ENCODE peak calls at places on chromosomes 6 and 20, in five cellular contexts. N, H, B, U and O are unnamed samples. For H3K4me1 and H3F3A, the result is how much of the 10 kb centered on the place peaks cover.

GRCh38 chr6:156601821-156602301 is 175.3 kb upstream of the ARID1B start:
- DNase-seq in H (no peak), U (no peak), N (no peak), B (peak), O (no peak)

GRCh38 chr20:5342031-5342430 is 25.3 kb upstream of the PROKR2 start:
- DNase-seq in B (no peak), U (no peak), N (no peak), H (no peak), O (no peak)

GRCh38 chr6:41936073-41936837 is 5.4 kb downstream of the CCND3 start:
- DNase-seq in H (peak), N (peak), U (peak), B (peak), O (peak)

GRCh38 chr6:85250586-85251216 is 199.2 kb upstream of the NT5E start:
- DNase-seq in B (no peak), U (no peak), N (no peak), H (no peak), O (no peak)

GRCh38 chr6:134007077-134007476 is 45.3 kb downstream of the SLC2A12 start:
- DNase-seq in U (no peak), N (peak), H (no peak), B (no peak), O (peak)

GRCh38 chr6:133230022-133230421 is 11.1 kb upstream of the EYA4 start:
- DNase-seq in U (no peak), H (no peak), B (no peak), N (no peak), O (peak)

GRCh38 chr6:32943864-32944263 is 3.0 kb upstream of the HLA-DMB start:
- DNase-seq in U (no peak), H (no peak), B (no peak), N (no peak), O (no peak)

GRCh38 chr20:38350879-38351775 is 4.8 kb downstream of the LBP start:
- DNase-seq in U (no peak), B (no peak), N (no peak), H (no peak), O (no peak)

GRCh38 chr6:3900744-3901351 is 51.7 kb downstream of the FAM50B start:
- DNase-seq in N (no peak), H (no peak), U (no peak), B (no peak), O (no peak)

GRCh38 chr6:38640216-38640909 is 634 bp upstream of the BTBD9 start:
- DNase-seq in H (peak), U (no peak), B (no peak), N (no peak), O (no peak)

GRCh38 chr20:20009784-20010253 is 7.3 kb upstream of the NAA20 start:
- DNase-seq in U (peak), N (no peak), B (no peak), H (peak), O (no peak)

GRCh38 chr20:50216543-50217206 is 26.0 kb downstream of the CEBPB start:
- DNase-seq in U (peak), B (no peak), H (no peak), N (no peak), O (no peak)

GRCh38 chr6:161908872-161909271 is 635.0 kb upstream of the AGPAT4 start:
- DNase-seq in B (no peak), U (no peak), H (peak), N (no peak), O (peak)

GRCh38 chr6:40395066-40395697 is 192.0 kb downstream of the LRFN2 start:
- DNase-seq in B (no peak), H (no peak), U (no peak), N (no peak), O (peak)

GRCh38 chr6:44048277-44048676 is 79.0 kb downstream of the MRPL14 start:
- DNase-seq in N (no peak), B (no peak), U (no peak), H (no peak), O (no peak)

GRCh38 chr20:47762699-47763098 is 22.6 kb downstream of the SULF2 start:
- DNase-seq in N (no peak), U (no peak), B (no peak), H (no peak), O (no peak)

GRCh38 chr20:46081074-46081473 is 8.7 kb downstream of the NCOA5 start:
- DNase-seq in N (no peak), B (no peak), U (no peak), H (no peak), O (no peak)

GRCh38 chr20:46076806-46077205 is 13.0 kb downstream of the NCOA5 start:
- DNase-seq in H (no peak), U (no peak), B (no peak), N (no peak), O (no peak)

GRCh38 chr20:46074006-46074405 is 15.8 kb downstream of the NCOA5 start:
- DNase-seq in U (peak), B (no peak), H (peak), N (no peak), O (no peak)

GRCh38 chr20:46078954-46079353 is 10.8 kb downstream of the NCOA5 start:
- DNase-seq in N (no peak), H (no peak), U (peak), B (no peak), O (no peak)

DNA sequence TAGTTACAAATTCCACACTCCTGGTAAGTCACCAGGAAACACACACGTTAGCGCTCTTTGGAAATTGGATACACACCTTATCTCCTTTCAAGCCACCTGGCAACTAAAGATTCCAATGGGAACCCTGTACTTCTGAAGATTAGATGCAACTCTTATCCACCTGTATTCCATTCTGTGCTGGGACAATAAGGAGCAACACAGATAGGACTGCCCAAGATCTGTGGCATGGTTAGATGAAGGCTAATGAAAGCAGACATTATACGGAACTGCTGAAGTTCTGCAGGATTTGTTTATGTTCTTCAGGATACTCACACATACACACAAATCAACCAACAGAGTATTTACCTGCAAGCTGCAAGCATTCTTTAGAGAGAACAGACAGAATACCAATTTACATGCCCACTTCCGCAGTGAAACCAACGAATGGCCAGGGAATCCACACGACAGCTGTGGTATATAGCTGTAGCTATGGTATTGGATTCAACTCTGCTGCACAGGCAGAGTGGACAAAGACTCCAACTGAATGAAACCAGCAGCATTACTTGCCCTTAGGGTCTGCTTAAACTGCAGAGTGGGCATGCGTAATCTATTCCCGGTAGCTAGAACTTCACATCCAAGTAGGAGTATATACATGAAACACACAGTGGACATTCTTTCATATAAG is 12.0 kb downstream of the NCOA5 start:
- DNase-seq in U (no peak), B (peak), N (no peak), H (no peak), O (no peak)
- H3K4me1 ChIP-seq in U (under half), B (under half), N (under half), H (under half), O (under half)

GRCh38 chr6:145733207-145733606 is 2.1 kb downstream of the EPM2A start:
- DNase-seq in B (no peak), N (no peak), U (no peak), H (no peak), O (no peak)

GRCh38 chr6:145734486-145735355 is 599 bp downstream of the EPM2A start:
- DNase-seq in H (peak), N (peak), U (peak), B (peak), O (peak)

GRCh38 chr6:145735356-145736165 is at the start of gene EPM2A:
- DNase-seq in B (peak), U (peak), H (peak), N (peak), O (peak)

GRCh38 chr6:145732788-145733187 is 2.5 kb downstream of the EPM2A start:
- DNase-seq in N (no peak), H (no peak), B (no peak), U (peak), O (no peak)

GRCh38 chr6:145733770-145734169 is 1.6 kb downstream of the EPM2A start:
- DNase-seq in N (no peak), B (no peak), H (no peak), U (peak), O (no peak)
- H3F3A ChIP-seq in N (under half), B (under half), H (under half), U (under half), O (under half)

GRCh38 chr6:35167505-35167904 is 26.4 kb upstream of the TCP11 start:
- DNase-seq in H (no peak), U (no peak), B (no peak), N (no peak), O (no peak)

GRCh38 chr6:35165630-35166071 is 24.5 kb upstream of the TCP11 start:
- DNase-seq in H (no peak), B (no peak), N (no peak), U (no peak), O (peak)

GRCh38 chr6:35164868-35165267 is 23.7 kb upstream of the TCP11 start:
- DNase-seq in N (no peak), B (no peak), U (no peak), H (no peak), O (no peak)

GRCh38 chr6:35164277-35164676 is 23.1 kb upstream of the TCP11 start:
- DNase-seq in H (no peak), U (no peak), B (no peak), N (no peak), O (no peak)

GRCh38 chr6:35166160-35166919 is 25.2 kb upstream of the TCP11 start:
- DNase-seq in N (no peak), U (no peak), B (no peak), H (no peak), O (no peak)
- H3K4me1 ChIP-seq in N (under half), U (under half), B (under half), H (under half), O (under half)

DNA sequence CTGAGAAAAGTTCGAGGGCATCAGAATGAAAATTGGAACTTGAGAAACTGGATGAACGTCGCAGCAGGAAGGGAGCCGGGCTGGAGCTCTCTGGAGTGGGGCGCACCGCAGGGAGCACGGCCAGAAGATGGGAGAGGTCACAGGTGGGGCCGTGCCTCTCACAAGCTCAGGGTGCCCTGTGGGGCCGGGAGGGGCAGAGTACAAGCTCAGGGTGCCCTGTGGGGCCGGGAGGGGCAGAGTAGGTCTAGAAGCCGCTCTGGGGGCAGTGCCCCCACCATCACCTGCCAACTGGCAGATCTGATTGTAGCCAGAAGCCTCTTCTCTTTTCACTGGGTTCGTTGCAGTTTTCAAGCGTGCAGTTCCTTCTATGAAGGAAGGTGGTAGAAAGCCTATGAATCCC is 61.1 kb upstream of the SNX9 start:
- DNase-seq in B (no peak), U (no peak), N (no peak), H (no peak), O (no peak)
- H3F3A ChIP-seq in B (under half), U (under half), N (under half), H (under half), O (under half)

GRCh38 chr6:36719126-36719525 is 21.5 kb downstream of the RAB44 start:
- DNase-seq in B (no peak), H (no peak), U (no peak), N (no peak), O (no peak)
- H3K4me1 ChIP-seq in B (under half), H (under half), U (under half), N (under half), O (under half)

GRCh38 chr6:31529329-31530150 is 778 bp downstream of the MCCD1 start:
- DNase-seq in N (no peak), U (no peak), B (no peak), H (peak), O (no peak)

GRCh38 chr6:31531771-31532643 is 3.2 kb downstream of the MCCD1 start:
- DNase-seq in N (no peak), B (no peak), U (no peak), H (no peak), O (no peak)

GRCh38 chr6:31530659-31531058 is 1.9 kb downstream of the MCCD1 start:
- DNase-seq in N (no peak), H (no peak), B (no peak), U (no peak), O (no peak)

GRCh38 chr6:31532644-31533454 is 4.1 kb downstream of the MCCD1 start:
- DNase-seq in U (no peak), H (no peak), B (no peak), N (no peak), O (no peak)

DNA sequence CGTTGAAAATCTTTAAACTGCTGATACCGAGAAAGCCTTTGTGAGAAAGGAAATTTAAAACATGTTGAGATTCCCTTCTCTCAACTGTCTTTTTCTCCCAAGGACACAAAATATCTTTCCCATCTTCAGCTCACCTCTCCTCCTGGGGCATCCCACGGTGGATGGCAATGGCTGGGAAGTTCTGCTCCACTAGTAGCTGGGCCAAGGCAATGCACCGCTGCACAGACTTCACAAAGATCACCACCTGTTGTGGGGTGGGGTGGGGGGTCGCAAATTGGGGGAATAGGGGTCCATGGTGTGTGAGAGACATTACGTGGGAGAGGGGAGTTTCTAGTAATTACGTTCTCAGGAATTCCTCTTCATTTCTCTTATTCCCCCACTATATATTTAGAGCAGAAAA is 2.4 kb downstream of the MCCD1 start:
- DNase-seq in B (no peak), H (no peak), N (no peak), U (no peak), O (no peak)
- H3F3A ChIP-seq in B (under half), H (half or more), N (half or more), U (half or more), O (under half)